ENCODE peak calls at places on chromosomes 4 and X, in eight cellular contexts. Z, A, W, C, J, K, I and N are unnamed samples.

GRCh38 chrX:78124304-78124703 is 15.1 kb downstream of the TAF9B start:
- DNase-seq in Z (no peak), A (no peak), W (no peak), C (no peak), J (no peak), K (no peak), I (no peak), N (no peak)

GRCh38 chr4:20299515-20299914 is 47.8 kb downstream of the SLIT2 start:
- DNase-seq in Z (peak; percentile 13), A (peak; percentile 58), W (no peak), C (no peak), J (no peak), K (no peak), I (no peak), N (no peak)

GRCh38 chr4:155353923-155354540 is 22.7 kb downstream of the MAP9 start:
- DNase-seq in Z (peak; percentile 51), A (peak; percentile 76), W (peak; percentile 52), C (peak; percentile 75), J (peak; percentile 63), K (peak; percentile 58), I (peak; percentile 71), N (no peak)

GRCh38 chr4:23733911-23734458 is 155.9 kb downstream of the PPARGC1A start:
- DNase-seq in Z (no peak), A (no peak), W (no peak), C (no peak), J (no peak), K (no peak), I (no peak), N (no peak)

GRCh38 chr4:184939978-184940377 is 78.3 kb upstream of the HELT start:
- DNase-seq in Z (no peak), A (no peak), W (no peak), C (no peak), J (no peak), K (no peak), I (no peak), N (no peak)

GRCh38 chrX:123475068-123475724 is 257.7 kb downstream of the THOC2 start:
- DNase-seq in Z (no peak), A (no peak), W (no peak), C (no peak), J (no peak), K (no peak), I (no peak), N (no peak)

GRCh38 chr4:118290951-118291350 is 61.9 kb downstream of the PRSS12 start:
- DNase-seq in Z (no peak), A (no peak), W (no peak), C (no peak), J (no peak), K (no peak), I (no peak), N (no peak)

GRCh38 chrX:72644946-72645345 is 69.2 kb downstream of the PHKA1 start:
- DNase-seq in Z (no peak), A (peak; percentile 4), W (no peak), C (no peak), J (peak; percentile 25), K (no peak), I (no peak), N (no peak)

GRCh38 chrX:23435575-23435974 is 100.9 kb downstream of the PTCHD1 start:
- DNase-seq in Z (no peak), A (no peak), W (no peak), C (no peak), J (no peak), K (no peak), I (no peak), N (no peak)

GRCh38 chr4:57043304-57044251 is 64.9 kb downstream of the POLR2B start:
- DNase-seq in Z (no peak), A (peak; percentile 82), W (peak; percentile 65), C (no peak), J (no peak), K (no peak), I (no peak), N (no peak)

GRCh38 chr4:2786152-2786671 is 6.7 kb upstream of the SH3BP2 start:
- DNase-seq in Z (no peak), A (no peak), W (no peak), C (peak; percentile 84), J (no peak), K (no peak), I (peak; percentile 22), N (no peak)

GRCh38 chrX:150575415-150575814 is 7.0 kb downstream of the MTM1 start:
- DNase-seq in Z (peak; percentile 72), A (no peak), W (no peak), C (no peak), J (no peak), K (peak; percentile 59), I (no peak), N (no peak)

GRCh38 chrX:133412665-133413064 is 2.6 kb downstream of the GPC4 start:
- DNase-seq in Z (no peak), A (no peak), W (no peak), C (no peak), J (no peak), K (no peak), I (no peak), N (no peak)

GRCh38 chrX:10597871-10598270 is 22.5 kb downstream of the MID1 start:
- DNase-seq in Z (no peak), A (peak; percentile 63), W (no peak), C (no peak), J (no peak), K (no peak), I (no peak), N (no peak)

GRCh38 chrX:134484039-134484438 is 24.1 kb downstream of the HPRT1 start:
- DNase-seq in Z (peak; percentile 36), A (peak; percentile 78), W (no peak), C (no peak), J (no peak), K (no peak), I (no peak), N (no peak)

GRCh38 chrX:12843668-12844279 is 23.1 kb upstream of the TLR7 start:
- DNase-seq in Z (no peak), A (no peak), W (no peak), C (no peak), J (no peak), K (no peak), I (no peak), N (no peak)

GRCh38 chr4:73422458-73422752 is 13.6 kb upstream of the AFP start:
- DNase-seq in Z (no peak), A (no peak), W (no peak), C (no peak), J (no peak), K (no peak), I (no peak), N (no peak)

GRCh38 chrX:71910526-71911022 is at the start of gene NHSL2:
- DNase-seq in Z (no peak), A (no peak), W (peak; percentile 36), C (no peak), J (no peak), K (no peak), I (no peak), N (no peak)

GRCh38 chrX:40539214-40540142 is 41.3 kb upstream of the ATP6AP2 start:
- DNase-seq in Z (no peak), A (no peak), W (peak; percentile 57), C (peak; percentile 86), J (no peak), K (peak; percentile 79), I (no peak), N (no peak)

GRCh38 chr4:13162886-13163285 is 321.3 kb downstream of the RAB28 start:
- DNase-seq in Z (no peak), A (no peak), W (no peak), C (no peak), J (no peak), K (no peak), I (no peak), N (no peak)

GRCh38 chr4:35520059-35520458 is 724.3 kb downstream of the ARAP2 start:
- DNase-seq in Z (no peak), A (no peak), W (no peak), C (no peak), J (no peak), K (no peak), I (peak; percentile 36), N (no peak)

DNA sequence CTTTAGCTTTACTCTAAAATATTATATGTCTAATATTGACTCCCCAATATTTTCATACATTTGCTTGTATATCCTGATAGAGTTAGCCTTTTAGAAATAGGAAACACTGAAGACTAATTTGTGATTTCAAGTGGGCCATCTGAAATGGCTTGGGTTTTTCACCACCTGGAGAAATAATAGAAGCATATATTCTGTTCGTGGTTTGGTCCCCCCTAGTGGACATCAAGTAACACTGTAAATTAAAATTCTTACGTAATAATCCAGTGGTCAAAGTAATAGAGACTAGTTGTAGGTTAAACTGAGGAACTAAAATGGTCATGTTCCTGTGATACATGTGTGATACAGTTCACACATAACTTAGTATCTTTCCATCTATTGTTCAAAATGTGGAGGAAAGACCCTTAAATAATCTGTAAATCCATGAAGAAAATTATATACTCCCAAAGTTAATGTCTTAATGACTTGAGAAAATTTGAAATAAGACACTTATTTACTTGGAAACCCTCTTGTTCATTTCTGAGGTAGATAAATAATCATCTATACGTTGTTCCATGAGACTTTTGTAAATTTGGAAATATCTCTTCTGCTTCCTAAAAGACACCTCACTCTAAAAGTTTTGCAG is 79.8 kb upstream of the SMARCAD1 start:
- DNase-seq in Z (peak; percentile 50), A (peak; percentile 36), W (no peak), C (no peak), J (no peak), K (no peak), I (no peak), N (no peak)
- TF ChIP-seq CTCF in Z (peak; percentile 79), A (peak; percentile 46), W (peak; percentile 66), C (peak; percentile 33), J (peak; percentile 58), K (peak; percentile 32), I (peak; percentile 51), N (no peak)

GRCh38 chr4:135735543-135735942 is 1534.0 kb upstream of the PABPC4L start:
- DNase-seq in Z (no peak), A (no peak), W (no peak), C (no peak), J (no peak), K (no peak), I (no peak), N (no peak)
- TF ChIP-seq POLR2A in Z (no peak), A (no peak), W (no peak), C (no peak), J (no peak), K (no peak), I (no peak), N (no peak)

GRCh38 chrX:127943570-127943969 is 108.6 kb downstream of the ACTRT1 start:
- DNase-seq in Z (no peak), A (no peak), W (no peak), C (no peak), J (no peak), K (no peak), I (no peak), N (no peak)

DNA sequence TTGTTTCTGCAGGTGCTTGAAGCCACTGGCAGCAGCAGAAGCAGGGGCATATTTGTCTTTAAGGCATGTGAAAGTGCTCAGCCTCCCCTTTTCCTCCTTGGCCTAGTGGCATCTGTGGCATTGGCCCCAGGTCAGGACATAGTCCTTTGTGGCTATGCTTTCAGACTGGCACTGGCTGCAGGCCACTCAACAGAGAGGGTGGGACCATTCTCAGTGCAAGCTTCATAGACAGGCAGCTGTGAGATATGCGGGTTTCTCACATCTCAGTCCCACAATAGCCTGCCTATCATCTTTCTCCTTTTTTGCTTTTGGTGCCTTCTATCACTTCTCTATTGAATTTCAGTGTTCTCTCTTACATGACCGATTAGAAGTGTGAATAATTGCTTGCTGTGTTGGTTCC is 104.8 kb downstream of the ACTRT1 start:
- DNase-seq in Z (no peak), A (no peak), W (no peak), C (no peak), J (no peak), K (no peak), I (no peak), N (no peak)
- TF ChIP-seq CTCF in Z (no peak), A (no peak), W (no peak), C (no peak), J (no peak), K (no peak), I (no peak), N (no peak)

GRCh38 chr4:26319467-26320158 is 1.2 kb upstream of the RBPJ start:
- DNase-seq in Z (peak; percentile 99), A (peak; percentile 100), W (peak; percentile 98), C (peak; percentile 98), J (peak; percentile 99), K (peak; percentile 99), I (peak; percentile 99), N (peak; percentile 88)
- TF ChIP-seq POLR2A in Z (no peak), A (no peak), W (no peak), C (no peak), J (peak; percentile 18), K (peak; percentile 25), I (no peak), N (no peak)